ENCODE peak calls at places on chromosomes 2 and 18, in ten cellular contexts. V is stimulated activated CD4-positive, alpha-beta T cell treated with anti-CD3 and anti-CD28 coated beads, Interleukin-15, amount 100 ng/mL, for 1 hour; X is SHP77; M is pancreas; H is GM12865; N is fibroblast of lung; O is BE2C; D is heart left ventricle; W is tibial nerve; K is brain microvascular endothelial cell. B is an unnamed sample.

GRCh38 chr2:237701859-237702370 is 74.5 kb downstream of the LRRFIP1 start:
- DNase-seq in V (no peak), X (no peak), M (no peak), H (no peak), N (no peak), O (no peak), D (no peak), W (no peak), K (no peak), B (peak)

GRCh38 chr2:29691386-29691950 is 229.9 kb downstream of the ALK start:
- DNase-seq in V (no peak), X (no peak), M (no peak), H (no peak), N (no peak), O (no peak), D (no peak), W (no peak), K (no peak), B (no peak)

GRCh38 chr2:143629344-143629743 is 500.1 kb downstream of the ARHGAP15 start:
- DNase-seq in V (no peak), X (no peak), M (no peak), H (no peak), N (peak), O (no peak), D (no peak), W (no peak), K (peak), B (no peak)

GRCh38 chr2:70546376-70546775 is 7.2 kb downstream of the TGFA start:
- DNase-seq in V (no peak), X (no peak), M (no peak), H (no peak), N (no peak), O (no peak), D (no peak), W (no peak), K (no peak), B (no peak)

GRCh38 chr2:30661173-30662107 is 145.8 kb downstream of the CAPN13 start:
- DNase-seq in V (no peak), X (no peak), M (no peak), H (peak), N (no peak), O (no peak), D (no peak), W (no peak), K (no peak), B (no peak)

GRCh38 chr2:224312741-224313140 is 89.2 kb downstream of the FAM124B start:
- DNase-seq in V (no peak), X (no peak), M (no peak), H (no peak), N (no peak), O (no peak), D (no peak), W (no peak), K (no peak), B (no peak)

GRCh38 chr2:98085649-98086048 is 1.3 kb upstream of the VWA3B start:
- DNase-seq in V (no peak), X (no peak), M (no peak), H (no peak), N (no peak), O (no peak), D (no peak), W (no peak), K (no peak), B (no peak)

GRCh38 chr2:110788936-110789335 is 56.6 kb downstream of the ACOXL start:
- DNase-seq in V (no peak), X (no peak), M (no peak), H (no peak), N (no peak), O (no peak), D (no peak), W (no peak), K (no peak), B (no peak)

GRCh38 chr18:48023334-48024008 is 93.0 kb upstream of the SMAD2 start:
- DNase-seq in V (no peak), X (peak), M (no peak), H (peak), N (no peak), O (peak), D (peak), W (no peak), K (peak), B (no peak)

GRCh38 chr2:68980956-68981355 is 6.5 kb downstream of the GKN1 start:
- DNase-seq in V (no peak), X (no peak), M (no peak), H (no peak), N (no peak), O (no peak), D (no peak), W (no peak), K (no peak), B (no peak)

GRCh38 chr2:130355578-130356431 is at the start of gene PTPN18:
- DNase-seq in V (peak), X (peak), M (peak), H (peak), N (peak), O (peak), D (peak), W (peak), K (peak), B (peak)

GRCh38 chr2:191866675-191867506 is 20.0 kb upstream of the CAVIN2 start:
- DNase-seq in V (no peak), X (no peak), M (peak), H (no peak), N (peak), O (no peak), D (peak), W (no peak), K (peak), B (no peak)

GRCh38 chr2:101160454-101160853 is 9.3 kb upstream of the TBC1D8 start:
- DNase-seq in V (no peak), X (no peak), M (peak), H (no peak), N (peak), O (no peak), D (no peak), W (no peak), K (no peak), B (no peak)

GRCh38 chr2:60560734-60561649 is 7.5 kb upstream of the BCL11A start:
- DNase-seq in V (no peak), X (peak), M (peak), H (peak), N (no peak), O (no peak), D (no peak), W (no peak), K (no peak), B (no peak)

GRCh38 chr2:86832334-86833096 is 29.2 kb downstream of the CD8B start:
- DNase-seq in V (no peak), X (no peak), M (no peak), H (no peak), N (no peak), O (no peak), D (no peak), W (no peak), K (no peak), B (no peak)

GRCh38 chr2:162967826-162968225 is 129.3 kb upstream of the KCNH7 start:
- DNase-seq in V (no peak), X (no peak), M (no peak), H (no peak), N (no peak), O (no peak), D (no peak), W (no peak), K (no peak), B (no peak)

GRCh38 chr2:219246559-219246958 is 1.3 kb downstream of the STK16 start:
- DNase-seq in V (no peak), X (no peak), M (no peak), H (no peak), N (no peak), O (no peak), D (no peak), W (no peak), K (no peak), B (no peak)

GRCh38 chr2:72326759-72327158 is 179.1 kb upstream of the CYP26B1 start:
- DNase-seq in V (no peak), X (no peak), M (no peak), H (no peak), N (no peak), O (no peak), D (no peak), W (no peak), K (no peak), B (no peak)

GRCh38 chr2:6054394-6054732 is 362.2 kb downstream of the SOX11 start:
- DNase-seq in V (no peak), X (peak), M (no peak), H (no peak), N (no peak), O (no peak), D (no peak), W (no peak), K (no peak), B (no peak)

GRCh38 chr2:33484042-33484621 is 7.7 kb downstream of the RASGRP3 start:
- DNase-seq in V (no peak), X (no peak), M (no peak), H (peak), N (no peak), O (no peak), D (no peak), W (no peak), K (no peak), B (no peak)

GRCh38 chr2:109330056-109330455 is 201.1 kb downstream of the SH3RF3 start:
- DNase-seq in V (no peak), X (no peak), M (no peak), H (no peak), N (peak), O (no peak), D (no peak), W (no peak), K (peak), B (no peak)

GRCh38 chr2:69333352-69333751 is 53.7 kb downstream of the GFPT1 start:
- DNase-seq in V (no peak), X (no peak), M (no peak), H (no peak), N (no peak), O (no peak), D (no peak), W (no peak), K (no peak), B (no peak)

GRCh38 chr2:1758774-1759610 is 14.7 kb upstream of the PXDN start:
- DNase-seq in V (no peak), X (no peak), M (no peak), H (no peak), N (no peak), O (no peak), D (no peak), W (no peak), K (no peak), B (peak)

GRCh38 chr2:159711562-159712193 is 628 bp upstream of the MARCHF7 start:
- DNase-seq in V (no peak), X (no peak), M (no peak), H (no peak), N (no peak), O (no peak), D (no peak), W (no peak), K (peak), B (no peak)

GRCh38 chr2:17592731-17593409 is 52.4 kb downstream of the VSNL1 start:
- DNase-seq in V (no peak), X (no peak), M (no peak), H (no peak), N (no peak), O (no peak), D (no peak), W (no peak), K (no peak), B (no peak)

B was measured in spleen.